ENCODE peak calls at places on chromosomes 16 and 17, in six cellular contexts. One of them, this sample, is unnamed.

GRCh38 chr17:5804226-5804625 is 219.9 kb upstream of the NLRP1 start:
- DNase-seq in right lobe of liver: no peak
- DNase-seq in ovary: no peak
- DNase-seq in GM03348: no peak
- DNase-seq in NCI-H1417: no peak
- DNase-seq in NCI-H1092 treated with DMSO at 0.1 percent for 48 hours: no peak
- DNase-seq in this sample: no peak

GRCh38 chr17:78780335-78780734 is 1.7 kb downstream of the CYTH1 start:
- DNase-seq in right lobe of liver: no peak
- DNase-seq in ovary: no peak
- DNase-seq in GM03348: no peak
- DNase-seq in NCI-H1417: no peak
- DNase-seq in NCI-H1092 treated with DMSO at 0.1 percent for 48 hours: no peak
- DNase-seq in this sample: no peak

GRCh38 chr17:50184611-50185398 is 16.6 kb downstream of the COL1A1 start:
- DNase-seq in right lobe of liver: no peak
- DNase-seq in ovary: no peak
- DNase-seq in GM03348: no peak
- DNase-seq in NCI-H1417: peak
- DNase-seq in NCI-H1092 treated with DMSO at 0.1 percent for 48 hours: no peak
- DNase-seq in this sample: peak

GRCh38 chr17:68461589-68461988 is 4.3 kb upstream of the WIPI1 start:
- DNase-seq in right lobe of liver: no peak
- DNase-seq in ovary: no peak
- DNase-seq in GM03348: no peak
- DNase-seq in NCI-H1417: peak
- DNase-seq in NCI-H1092 treated with DMSO at 0.1 percent for 48 hours: peak
- DNase-seq in this sample: no peak

GRCh38 chr17:50207318-50207717 is 5.9 kb upstream of the COL1A1 start:
- DNase-seq in right lobe of liver: no peak
- DNase-seq in ovary: peak
- DNase-seq in GM03348: no peak
- DNase-seq in NCI-H1417: no peak
- DNase-seq in NCI-H1092 treated with DMSO at 0.1 percent for 48 hours: no peak
- DNase-seq in this sample: no peak

GRCh38 chr17:81401727-81402529 is 6.7 kb downstream of the BAHCC1 start:
- DNase-seq in right lobe of liver: no peak
- DNase-seq in ovary: no peak
- DNase-seq in GM03348: peak
- DNase-seq in NCI-H1417: no peak
- DNase-seq in NCI-H1092 treated with DMSO at 0.1 percent for 48 hours: no peak
- DNase-seq in this sample: peak

GRCh38 chr17:59355030-59355694 is 23.7 kb downstream of the YPEL2 start:
- DNase-seq in right lobe of liver: peak
- DNase-seq in ovary: no peak
- DNase-seq in GM03348: no peak
- DNase-seq in NCI-H1417: no peak
- DNase-seq in NCI-H1092 treated with DMSO at 0.1 percent for 48 hours: no peak
- DNase-seq in this sample: no peak

GRCh38 chr16:85718682-85719081 is 29.9 kb upstream of the GINS2 start:
- DNase-seq in right lobe of liver: no peak
- DNase-seq in ovary: no peak
- DNase-seq in GM03348: peak
- DNase-seq in NCI-H1417: peak
- DNase-seq in NCI-H1092 treated with DMSO at 0.1 percent for 48 hours: no peak
- DNase-seq in this sample: no peak

GRCh38 chr16:79929260-79929977 is 328.9 kb upstream of the MAF start:
- DNase-seq in right lobe of liver: no peak
- DNase-seq in ovary: no peak
- DNase-seq in GM03348: no peak
- DNase-seq in NCI-H1417: no peak
- DNase-seq in NCI-H1092 treated with DMSO at 0.1 percent for 48 hours: no peak
- DNase-seq in this sample: no peak

GRCh38 chr17:65576939-65577338 is 15.5 kb upstream of the AXIN2 start:
- DNase-seq in right lobe of liver: no peak
- DNase-seq in ovary: no peak
- DNase-seq in GM03348: no peak
- DNase-seq in NCI-H1417: no peak
- DNase-seq in NCI-H1092 treated with DMSO at 0.1 percent for 48 hours: no peak
- DNase-seq in this sample: no peak

GRCh38 chr17:45952814-45953320 is 46.2 kb upstream of the STH start:
- DNase-seq in right lobe of liver: no peak
- DNase-seq in ovary: no peak
- DNase-seq in GM03348: no peak
- DNase-seq in NCI-H1417: no peak
- DNase-seq in NCI-H1092 treated with DMSO at 0.1 percent for 48 hours: no peak
- DNase-seq in this sample: no peak

GRCh38 chr17:57541472-57542394 is 203.4 kb downstream of the CCDC182 start:
- DNase-seq in right lobe of liver: no peak
- DNase-seq in ovary: no peak
- DNase-seq in GM03348: peak
- DNase-seq in NCI-H1417: peak
- DNase-seq in NCI-H1092 treated with DMSO at 0.1 percent for 48 hours: no peak
- DNase-seq in this sample: peak

GRCh38 chr16:24815052-24815451 is 30.7 kb upstream of the SLC5A11 start:
- DNase-seq in right lobe of liver: no peak
- DNase-seq in ovary: no peak
- DNase-seq in GM03348: no peak
- DNase-seq in NCI-H1417: peak
- DNase-seq in NCI-H1092 treated with DMSO at 0.1 percent for 48 hours: peak
- DNase-seq in this sample: no peak

GRCh38 chr17:39602533-39603303 is 5.0 kb downstream of the NEUROD2 start:
- DNase-seq in right lobe of liver: no peak
- DNase-seq in ovary: no peak
- DNase-seq in GM03348: no peak
- DNase-seq in NCI-H1417: no peak
- DNase-seq in NCI-H1092 treated with DMSO at 0.1 percent for 48 hours: no peak
- DNase-seq in this sample: no peak

GRCh38 chr17:41624208-41625101 is at the start of gene KRT17:
- DNase-seq in right lobe of liver: no peak
- DNase-seq in ovary: no peak
- DNase-seq in GM03348: no peak
- DNase-seq in NCI-H1417: no peak
- DNase-seq in NCI-H1092 treated with DMSO at 0.1 percent for 48 hours: no peak
- DNase-seq in this sample: no peak

GRCh38 chr17:47738178-47738577 is 5.1 kb downstream of the TBX21 start:
- DNase-seq in right lobe of liver: peak
- DNase-seq in ovary: no peak
- DNase-seq in GM03348: no peak
- DNase-seq in NCI-H1417: no peak
- DNase-seq in NCI-H1092 treated with DMSO at 0.1 percent for 48 hours: no peak
- DNase-seq in this sample: no peak

GRCh38 chr17:32551186-32551955 is 64.6 kb downstream of the CDK5R1 start:
- DNase-seq in right lobe of liver: no peak
- DNase-seq in ovary: no peak
- DNase-seq in GM03348: peak
- DNase-seq in NCI-H1417: no peak
- DNase-seq in NCI-H1092 treated with DMSO at 0.1 percent for 48 hours: no peak
- DNase-seq in this sample: no peak

GRCh38 chr17:55527520-55528118 is 16.4 kb upstream of the SMIM36 start:
- DNase-seq in right lobe of liver: peak
- DNase-seq in ovary: peak
- DNase-seq in GM03348: peak
- DNase-seq in NCI-H1417: peak
- DNase-seq in NCI-H1092 treated with DMSO at 0.1 percent for 48 hours: peak
- DNase-seq in this sample: no peak

GRCh38 chr16:82456683-82457082 is 170.1 kb upstream of the CDH13 start:
- DNase-seq in right lobe of liver: peak
- DNase-seq in ovary: no peak
- DNase-seq in GM03348: peak
- DNase-seq in NCI-H1417: peak
- DNase-seq in NCI-H1092 treated with DMSO at 0.1 percent for 48 hours: peak
- DNase-seq in this sample: peak